ENCODE peak calls at places on chromosomes 2 and 18, in eight cellular contexts. N, K, U, M, L, W, Z and T are unnamed samples.

GRCh38 chr18:3458952-3459853 is 9.2 kb downstream of the TGIF1 start:
- DNase-seq in N (no peak), K (no peak), U (peak; percentile 70), M (no peak), L (no peak), W (no peak), Z (no peak), T (no peak)

GRCh38 chr2:65369980-65370379 is 62.4 kb downstream of the SPRED2 start:
- DNase-seq in N (no peak), K (no peak), U (no peak), M (no peak), L (no peak), W (no peak), Z (no peak), T (no peak)

GRCh38 chr2:127675335-127676261 is at the start of gene LIMS2:
- DNase-seq in N (no peak), K (no peak), U (peak; percentile 21), M (peak; percentile 86), L (no peak), W (peak; percentile 81), Z (no peak), T (no peak)

GRCh38 chr2:235005603-235006259 is 53.9 kb downstream of the SH3BP4 start:
- DNase-seq in N (no peak), K (no peak), U (no peak), M (no peak), L (peak; percentile 16), W (peak; percentile 75), Z (peak; percentile 38), T (no peak)

GRCh38 chr2:148554459-148555247 is 89.9 kb upstream of the EPC2 start:
- DNase-seq in N (no peak), K (no peak), U (no peak), M (no peak), L (no peak), W (no peak), Z (no peak), T (no peak)

GRCh38 chr18:48808476-48808875 is 142.3 kb downstream of the SMAD7 start:
- DNase-seq in N (no peak), K (no peak), U (no peak), M (no peak), L (no peak), W (no peak), Z (no peak), T (no peak)

GRCh38 chr18:22558945-22559385 is 141.2 kb upstream of the CTAGE1 start:
- DNase-seq in N (no peak), K (no peak), U (no peak), M (peak; percentile 90), L (no peak), W (peak; percentile 77), Z (no peak), T (no peak)

GRCh38 chr2:238868067-238868524 is 20.2 kb downstream of the TWIST2 start:
- DNase-seq in N (no peak), K (no peak), U (peak; percentile 28), M (no peak), L (no peak), W (no peak), Z (no peak), T (no peak)

GRCh38 chr2:200087451-200087850 is 132.1 kb downstream of the MAIP1 start:
- DNase-seq in N (no peak), K (no peak), U (no peak), M (no peak), L (no peak), W (no peak), Z (no peak), T (no peak)

GRCh38 chr2:67295851-67296250 is 101.3 kb upstream of the ETAA1 start:
- DNase-seq in N (no peak), K (no peak), U (no peak), M (no peak), L (no peak), W (no peak), Z (no peak), T (no peak)

GRCh38 chr2:185347445-185347844 is 391.2 kb upstream of the FSIP2 start:
- DNase-seq in N (no peak), K (no peak), U (no peak), M (no peak), L (no peak), W (no peak), Z (no peak), T (no peak)

GRCh38 chr2:132937629-132938028 is 267.6 kb upstream of the LYPD1 start:
- DNase-seq in N (no peak), K (no peak), U (no peak), M (no peak), L (no peak), W (no peak), Z (no peak), T (no peak)

GRCh38 chr2:85761512-85761944 is 7.7 kb downstream of the ATOH8 start:
- DNase-seq in N (no peak), K (no peak), U (no peak), M (no peak), L (no peak), W (no peak), Z (no peak), T (no peak)

GRCh38 chr2:133415210-133415876 is 152.9 kb downstream of the NCKAP5 start:
- DNase-seq in N (no peak), K (no peak), U (no peak), M (no peak), L (no peak), W (peak; percentile 68), Z (no peak), T (no peak)

GRCh38 chr18:44793685-44794084 is 113.0 kb downstream of the SETBP1 start:
- DNase-seq in N (no peak), K (no peak), U (no peak), M (no peak), L (no peak), W (no peak), Z (no peak), T (no peak)

GRCh38 chr18:8431036-8431435 is 178.2 kb upstream of the RAB12 start:
- DNase-seq in N (no peak), K (no peak), U (no peak), M (no peak), L (no peak), W (no peak), Z (no peak), T (no peak)

GRCh38 chr2:184339966-184340365 is 258.4 kb upstream of the ZNF804A start:
- DNase-seq in N (no peak), K (no peak), U (peak; percentile 82), M (no peak), L (no peak), W (no peak), Z (no peak), T (no peak)

GRCh38 chr2:121047383-121047782 is 237.6 kb downstream of the TFCP2L1 start:
- DNase-seq in N (no peak), K (no peak), U (no peak), M (peak; percentile 62), L (no peak), W (no peak), Z (no peak), T (no peak)

GRCh38 chr2:675982-676646 is 1.1 kb downstream of the TMEM18 start:
- DNase-seq in N (peak; percentile 45), K (peak; percentile 54), U (peak; percentile 95), M (no peak), L (no peak), W (peak; percentile 51), Z (no peak), T (no peak)

GRCh38 chr2:17878222-17879136 is at the start of gene KCNS3:
- DNase-seq in N (no peak), K (peak; percentile 5), U (peak; percentile 32), M (no peak), L (peak; percentile 36), W (peak; percentile 69), Z (no peak), T (peak; percentile 10)

GRCh38 chr2:191180712-191181111 is 29.9 kb upstream of the STAT4 start:
- DNase-seq in N (no peak), K (no peak), U (peak; percentile 53), M (no peak), L (no peak), W (no peak), Z (no peak), T (no peak)

GRCh38 chr2:16700566-16701259 is 35.1 kb upstream of the CYRIA start:
- DNase-seq in N (no peak), K (no peak), U (no peak), M (no peak), L (no peak), W (no peak), Z (no peak), T (no peak)

GRCh38 chr2:56587456-56587855 is 403.7 kb downstream of the CCDC85A start:
- DNase-seq in N (no peak), K (no peak), U (peak; percentile 33), M (no peak), L (no peak), W (no peak), Z (no peak), T (no peak)

GRCh38 chr2:18045230-18045629 is 166.8 kb downstream of the KCNS3 start:
- DNase-seq in N (no peak), K (no peak), U (no peak), M (no peak), L (no peak), W (no peak), Z (no peak), T (no peak)

GRCh38 chr2:241595600-241596140 is 37.1 kb downstream of the BOK start:
- DNase-seq in N (no peak), K (no peak), U (no peak), M (no peak), L (no peak), W (no peak), Z (no peak), T (no peak)

GRCh38 chr18:7778181-7778580 is 211.1 kb downstream of the PTPRM start:
- DNase-seq in N (no peak), K (no peak), U (no peak), M (no peak), L (no peak), W (no peak), Z (no peak), T (no peak)

GRCh38 chr2:88828397-88829137 is 137.1 kb downstream of the RPIA start:
- DNase-seq in N (no peak), K (no peak), U (no peak), M (no peak), L (no peak), W (peak; percentile 70), Z (no peak), T (no peak)

GRCh38 chr18:58997811-58998337 is 133.2 kb downstream of the ZNF532 start:
- DNase-seq in N (no peak), K (no peak), U (peak; percentile 92), M (no peak), L (no peak), W (no peak), Z (no peak), T (no peak)

GRCh38 chr2:128727914-128728313 is 409.2 kb upstream of the HS6ST1 start:
- DNase-seq in N (no peak), K (no peak), U (peak; percentile 2), M (no peak), L (no peak), W (no peak), Z (no peak), T (peak; percentile 18)

GRCh38 chr2:216936954-216937357 is 77.1 kb upstream of the TNP1 start:
- DNase-seq in N (no peak), K (no peak), U (no peak), M (no peak), L (no peak), W (peak; percentile 70), Z (no peak), T (no peak)

GRCh38 chr2:191719938-191720337 is 42.0 kb downstream of the NABP1 start:
- DNase-seq in N (no peak), K (no peak), U (no peak), M (no peak), L (no peak), W (no peak), Z (no peak), T (no peak)

GRCh38 chr2:237418300-237418699 is 4.3 kb upstream of the COL6A3 start:
- DNase-seq in N (no peak), K (no peak), U (no peak), M (no peak), L (no peak), W (no peak), Z (no peak), T (no peak)

GRCh38 chr2:84938194-84938879 is 32.6 kb upstream of the KCMF1 start:
- DNase-seq in N (no peak), K (peak; percentile 54), U (no peak), M (no peak), L (no peak), W (no peak), Z (no peak), T (peak; percentile 70)

GRCh38 chr2:12863937-12864336 is 147.2 kb downstream of the TRIB2 start:
- DNase-seq in N (no peak), K (no peak), U (no peak), M (no peak), L (no peak), W (no peak), Z (no peak), T (no peak)